ENCODE peak calls at places on chromosomes 4 and X, in eight cellular contexts. One of them, this sample, is unnamed.

GRCh38 chrX:71906133-71906532 is 4.5 kb upstream of the NHSL2 start:
- DNase-seq in activated CD4-positive, alpha-beta memory T cell treated with anti-CD3 and anti-CD28 coated beads, Interleukin-2, amount 10 ng/mL, durations not matched to agents 7 days and 5 days: no peak
- DNase-seq in sciatic nerve: no peak
- DNase-seq in stimulated activated CD8-positive, alpha-beta memory T cell treated with anti-CD3 and anti-CD28 coated beads, Interleukin-4, amount 100 ng/mL, for 4 hours: no peak
- DNase-seq in ACHN: no peak
- DNase-seq in stimulated activated CD4-positive, alpha-beta T cell treated with anti-CD3 and anti-CD28 coated beads, Interleukin-12 subunit alpha, Interleukin-12 subunit beta, amount 100 ng/mL, for 48 hours: no peak
- DNase-seq in NCI-H2029: no peak
- DNase-seq in NCI-H510A treated with DMSO at 0.1 percent for 48 hours: no peak
- DNase-seq in this sample: no peak

GRCh38 chrX:22134681-22135080 is 102.6 kb downstream of the PHEX start:
- DNase-seq in activated CD4-positive, alpha-beta memory T cell treated with anti-CD3 and anti-CD28 coated beads, Interleukin-2, amount 10 ng/mL, durations not matched to agents 7 days and 5 days: no peak
- DNase-seq in sciatic nerve: no peak
- DNase-seq in stimulated activated CD8-positive, alpha-beta memory T cell treated with anti-CD3 and anti-CD28 coated beads, Interleukin-4, amount 100 ng/mL, for 4 hours: no peak
- DNase-seq in ACHN: peak; percentile 68
- DNase-seq in stimulated activated CD4-positive, alpha-beta T cell treated with anti-CD3 and anti-CD28 coated beads, Interleukin-12 subunit alpha, Interleukin-12 subunit beta, amount 100 ng/mL, for 48 hours: no peak
- DNase-seq in NCI-H2029: no peak
- DNase-seq in NCI-H510A treated with DMSO at 0.1 percent for 48 hours: no peak
- DNase-seq in this sample: no peak

GRCh38 chrX:38151426-38151825 is 69.2 kb downstream of the SRPX start:
- DNase-seq in activated CD4-positive, alpha-beta memory T cell treated with anti-CD3 and anti-CD28 coated beads, Interleukin-2, amount 10 ng/mL, durations not matched to agents 7 days and 5 days: no peak
- DNase-seq in sciatic nerve: no peak
- DNase-seq in stimulated activated CD8-positive, alpha-beta memory T cell treated with anti-CD3 and anti-CD28 coated beads, Interleukin-4, amount 100 ng/mL, for 4 hours: no peak
- DNase-seq in ACHN: no peak
- DNase-seq in stimulated activated CD4-positive, alpha-beta T cell treated with anti-CD3 and anti-CD28 coated beads, Interleukin-12 subunit alpha, Interleukin-12 subunit beta, amount 100 ng/mL, for 48 hours: no peak
- DNase-seq in NCI-H2029: no peak
- DNase-seq in NCI-H510A treated with DMSO at 0.1 percent for 48 hours: no peak
- DNase-seq in this sample: no peak

GRCh38 chr4:72505314-72505744 is 63.7 kb downstream of the ADAMTS3 start:
- DNase-seq in activated CD4-positive, alpha-beta memory T cell treated with anti-CD3 and anti-CD28 coated beads, Interleukin-2, amount 10 ng/mL, durations not matched to agents 7 days and 5 days: no peak
- DNase-seq in sciatic nerve: no peak
- DNase-seq in stimulated activated CD8-positive, alpha-beta memory T cell treated with anti-CD3 and anti-CD28 coated beads, Interleukin-4, amount 100 ng/mL, for 4 hours: no peak
- DNase-seq in ACHN: peak; percentile 55
- DNase-seq in stimulated activated CD4-positive, alpha-beta T cell treated with anti-CD3 and anti-CD28 coated beads, Interleukin-12 subunit alpha, Interleukin-12 subunit beta, amount 100 ng/mL, for 48 hours: no peak
- DNase-seq in NCI-H2029: peak; percentile 6
- DNase-seq in NCI-H510A treated with DMSO at 0.1 percent for 48 hours: peak; percentile 69
- DNase-seq in this sample: no peak

GRCh38 chr4:675980-676870 is 1.9 kb downstream of the MYL5 start:
- DNase-seq in activated CD4-positive, alpha-beta memory T cell treated with anti-CD3 and anti-CD28 coated beads, Interleukin-2, amount 10 ng/mL, durations not matched to agents 7 days and 5 days: no peak
- DNase-seq in sciatic nerve: no peak
- DNase-seq in stimulated activated CD8-positive, alpha-beta memory T cell treated with anti-CD3 and anti-CD28 coated beads, Interleukin-4, amount 100 ng/mL, for 4 hours: no peak
- DNase-seq in ACHN: no peak
- DNase-seq in stimulated activated CD4-positive, alpha-beta T cell treated with anti-CD3 and anti-CD28 coated beads, Interleukin-12 subunit alpha, Interleukin-12 subunit beta, amount 100 ng/mL, for 48 hours: no peak
- DNase-seq in NCI-H2029: no peak
- DNase-seq in NCI-H510A treated with DMSO at 0.1 percent for 48 hours: no peak
- DNase-seq in this sample: no peak

GRCh38 chr4:16289872-16290554 is 63.7 kb upstream of the TAPT1 start:
- DNase-seq in activated CD4-positive, alpha-beta memory T cell treated with anti-CD3 and anti-CD28 coated beads, Interleukin-2, amount 10 ng/mL, durations not matched to agents 7 days and 5 days: no peak
- DNase-seq in sciatic nerve: no peak
- DNase-seq in stimulated activated CD8-positive, alpha-beta memory T cell treated with anti-CD3 and anti-CD28 coated beads, Interleukin-4, amount 100 ng/mL, for 4 hours: no peak
- DNase-seq in ACHN: peak; percentile 27
- DNase-seq in stimulated activated CD4-positive, alpha-beta T cell treated with anti-CD3 and anti-CD28 coated beads, Interleukin-12 subunit alpha, Interleukin-12 subunit beta, amount 100 ng/mL, for 48 hours: peak; percentile 37
- DNase-seq in NCI-H2029: no peak
- DNase-seq in NCI-H510A treated with DMSO at 0.1 percent for 48 hours: peak; percentile 21
- DNase-seq in this sample: peak; percentile 3

GRCh38 chr4:25861422-25861926 is 1.3 kb downstream of the SEL1L3 start:
- DNase-seq in activated CD4-positive, alpha-beta memory T cell treated with anti-CD3 and anti-CD28 coated beads, Interleukin-2, amount 10 ng/mL, durations not matched to agents 7 days and 5 days: no peak
- DNase-seq in sciatic nerve: no peak
- DNase-seq in stimulated activated CD8-positive, alpha-beta memory T cell treated with anti-CD3 and anti-CD28 coated beads, Interleukin-4, amount 100 ng/mL, for 4 hours: no peak
- DNase-seq in ACHN: peak; percentile 27
- DNase-seq in stimulated activated CD4-positive, alpha-beta T cell treated with anti-CD3 and anti-CD28 coated beads, Interleukin-12 subunit alpha, Interleukin-12 subunit beta, amount 100 ng/mL, for 48 hours: no peak
- DNase-seq in NCI-H2029: no peak
- DNase-seq in NCI-H510A treated with DMSO at 0.1 percent for 48 hours: no peak
- DNase-seq in this sample: no peak

GRCh38 chr4:69458184-69458826 is 37.4 kb downstream of the UGT2B4 start:
- DNase-seq in activated CD4-positive, alpha-beta memory T cell treated with anti-CD3 and anti-CD28 coated beads, Interleukin-2, amount 10 ng/mL, durations not matched to agents 7 days and 5 days: no peak
- DNase-seq in sciatic nerve: no peak
- DNase-seq in stimulated activated CD8-positive, alpha-beta memory T cell treated with anti-CD3 and anti-CD28 coated beads, Interleukin-4, amount 100 ng/mL, for 4 hours: no peak
- DNase-seq in ACHN: no peak
- DNase-seq in stimulated activated CD4-positive, alpha-beta T cell treated with anti-CD3 and anti-CD28 coated beads, Interleukin-12 subunit alpha, Interleukin-12 subunit beta, amount 100 ng/mL, for 48 hours: no peak
- DNase-seq in NCI-H2029: no peak
- DNase-seq in NCI-H510A treated with DMSO at 0.1 percent for 48 hours: no peak
- DNase-seq in this sample: no peak

GRCh38 chrX:136588060-136588459 is 56.0 kb downstream of the VGLL1 start:
- DNase-seq in activated CD4-positive, alpha-beta memory T cell treated with anti-CD3 and anti-CD28 coated beads, Interleukin-2, amount 10 ng/mL, durations not matched to agents 7 days and 5 days: no peak
- DNase-seq in sciatic nerve: no peak
- DNase-seq in stimulated activated CD8-positive, alpha-beta memory T cell treated with anti-CD3 and anti-CD28 coated beads, Interleukin-4, amount 100 ng/mL, for 4 hours: no peak
- DNase-seq in ACHN: no peak
- DNase-seq in stimulated activated CD4-positive, alpha-beta T cell treated with anti-CD3 and anti-CD28 coated beads, Interleukin-12 subunit alpha, Interleukin-12 subunit beta, amount 100 ng/mL, for 48 hours: no peak
- DNase-seq in NCI-H2029: no peak
- DNase-seq in NCI-H510A treated with DMSO at 0.1 percent for 48 hours: no peak
- DNase-seq in this sample: no peak

GRCh38 chr4:143438710-143439109 is 74.8 kb upstream of the SMARCA5 start:
- DNase-seq in activated CD4-positive, alpha-beta memory T cell treated with anti-CD3 and anti-CD28 coated beads, Interleukin-2, amount 10 ng/mL, durations not matched to agents 7 days and 5 days: no peak
- DNase-seq in sciatic nerve: no peak
- DNase-seq in stimulated activated CD8-positive, alpha-beta memory T cell treated with anti-CD3 and anti-CD28 coated beads, Interleukin-4, amount 100 ng/mL, for 4 hours: no peak
- DNase-seq in ACHN: no peak
- DNase-seq in stimulated activated CD4-positive, alpha-beta T cell treated with anti-CD3 and anti-CD28 coated beads, Interleukin-12 subunit alpha, Interleukin-12 subunit beta, amount 100 ng/mL, for 48 hours: no peak
- DNase-seq in NCI-H2029: no peak
- DNase-seq in NCI-H510A treated with DMSO at 0.1 percent for 48 hours: no peak
- DNase-seq in this sample: no peak

GRCh38 chrX:155115174-155115830 is 44.0 kb downstream of the BRCC3 start:
- DNase-seq in activated CD4-positive, alpha-beta memory T cell treated with anti-CD3 and anti-CD28 coated beads, Interleukin-2, amount 10 ng/mL, durations not matched to agents 7 days and 5 days: no peak
- DNase-seq in sciatic nerve: no peak
- DNase-seq in stimulated activated CD8-positive, alpha-beta memory T cell treated with anti-CD3 and anti-CD28 coated beads, Interleukin-4, amount 100 ng/mL, for 4 hours: no peak
- DNase-seq in ACHN: no peak
- DNase-seq in stimulated activated CD4-positive, alpha-beta T cell treated with anti-CD3 and anti-CD28 coated beads, Interleukin-12 subunit alpha, Interleukin-12 subunit beta, amount 100 ng/mL, for 48 hours: no peak
- DNase-seq in NCI-H2029: no peak
- DNase-seq in NCI-H510A treated with DMSO at 0.1 percent for 48 hours: no peak
- DNase-seq in this sample: no peak

GRCh38 chr4:66160606-66161005 is 490.3 kb upstream of the EPHA5 start:
- DNase-seq in activated CD4-positive, alpha-beta memory T cell treated with anti-CD3 and anti-CD28 coated beads, Interleukin-2, amount 10 ng/mL, durations not matched to agents 7 days and 5 days: no peak
- DNase-seq in sciatic nerve: no peak
- DNase-seq in stimulated activated CD8-positive, alpha-beta memory T cell treated with anti-CD3 and anti-CD28 coated beads, Interleukin-4, amount 100 ng/mL, for 4 hours: no peak
- DNase-seq in ACHN: no peak
- DNase-seq in stimulated activated CD4-positive, alpha-beta T cell treated with anti-CD3 and anti-CD28 coated beads, Interleukin-12 subunit alpha, Interleukin-12 subunit beta, amount 100 ng/mL, for 48 hours: no peak
- DNase-seq in NCI-H2029: no peak
- DNase-seq in NCI-H510A treated with DMSO at 0.1 percent for 48 hours: no peak
- DNase-seq in this sample: no peak